ENCODE peak calls at places on chromosomes 5 and 9, in five cellular contexts. G is RWPE1, J is IMR-90, N is tibial artery, A is HFFc6. D is an unnamed sample.

GRCh38 chr9:10612649-10613398 is at the start of gene PTPRD:
- DNase-seq in G (peak; percentile 62), J (peak; percentile 5), N (no peak), A (no peak), D (peak; percentile 44)

GRCh38 chr9:118570076-118570475 is 799.2 kb downstream of the BRINP1 start:
- DNase-seq in G (no peak), J (no peak), N (no peak), A (no peak), D (no peak)

GRCh38 chr5:158119852-158120708 is 261.1 kb upstream of the CLINT1 start:
- DNase-seq in G (no peak), J (peak; percentile 13), N (no peak), A (no peak), D (no peak)

GRCh38 chr9:97958812-97959511 is 21.0 kb upstream of the HEMGN start:
- DNase-seq in G (no peak), J (peak; percentile 93), N (no peak), A (peak; percentile 15), D (no peak)

GRCh38 chr9:34592895-34593601 is 3.5 kb upstream of the CNTFR start:
- DNase-seq in G (no peak), J (no peak), N (peak; percentile 85), A (no peak), D (no peak)

GRCh38 chr5:14581333-14581890 is at the start of gene OTULINL:
- DNase-seq in G (peak; percentile 97), J (peak; percentile 47), N (peak; percentile 80), A (peak; percentile 57), D (peak; percentile 90)

GRCh38 chr5:157575096-157575872 is at the start of gene ADAM19:
- DNase-seq in G (peak; percentile 51), J (peak; percentile 53), N (peak; percentile 66), A (peak; percentile 57), D (peak; percentile 68)

GRCh38 chr5:140355551-140355950 is 4.4 kb upstream of the SLC4A9 start:
- DNase-seq in G (no peak), J (no peak), N (no peak), A (no peak), D (no peak)

GRCh38 chr5:110109685-110110084 is 420.0 kb downstream of the MAN2A1 start:
- DNase-seq in G (no peak), J (no peak), N (no peak), A (no peak), D (no peak)

GRCh38 chr9:101030022-101030391 is 1.5 kb downstream of the PLPPR1 start:
- DNase-seq in G (no peak), J (no peak), N (no peak), A (no peak), D (no peak)

GRCh38 chr5:3127423-3127911 is 376.0 kb upstream of the IRX2 start:
- DNase-seq in G (no peak), J (no peak), N (no peak), A (no peak), D (no peak)

GRCh38 chr5:67983251-67983941 is 232.2 kb upstream of the PIK3R1 start:
- DNase-seq in G (peak; percentile 48), J (peak; percentile 72), N (no peak), A (peak; percentile 93), D (no peak)

GRCh38 chr5:98517559-98517958 is 255.9 kb upstream of the RGMB start:
- DNase-seq in G (no peak), J (no peak), N (no peak), A (no peak), D (no peak)

GRCh38 chr5:140027807-140028206 is 15.3 kb downstream of the NRG2 start:
- DNase-seq in G (no peak), J (no peak), N (no peak), A (no peak), D (no peak)

GRCh38 chr9:126343271-126343700 is 16.7 kb downstream of the MVB12B start:
- DNase-seq in G (no peak), J (no peak), N (no peak), A (no peak), D (no peak)

GRCh38 chr9:114852050-114852594 is 46.3 kb upstream of the TNFSF15 start:
- DNase-seq in G (no peak), J (peak; percentile 64), N (no peak), A (no peak), D (no peak)

GRCh38 chr5:154756203-154756870 is 1.2 kb downstream of the LARP1 start:
- DNase-seq in G (peak; percentile 34), J (no peak), N (peak; percentile 33), A (no peak), D (no peak)

GRCh38 chr5:76622973-76623596 is at the start of gene F2RL2:
- DNase-seq in G (peak; percentile 71), J (peak; percentile 93), N (no peak), A (peak; percentile 82), D (no peak)

GRCh38 chr5:174177531-174177930 is 132.0 kb downstream of the NSG2 start:
- DNase-seq in G (no peak), J (no peak), N (no peak), A (no peak), D (no peak)

GRCh38 chr9:135905380-135906282 is 1.7 kb downstream of the CAMSAP1 start:
- DNase-seq in G (peak; percentile 76), J (peak; percentile 38), N (no peak), A (no peak), D (no peak)

GRCh38 chr5:56123531-56124243 is 109.4 kb downstream of the ANKRD55 start:
- DNase-seq in G (peak; percentile 93), J (peak; percentile 100), N (peak; percentile 37), A (peak; percentile 97), D (no peak)

GRCh38 chr5:37918420-37918819 is 78.6 kb upstream of the GDNF start:
- DNase-seq in G (no peak), J (peak; percentile 33), N (no peak), A (no peak), D (no peak)

GRCh38 chr5:66306105-66306843 is 162.2 kb downstream of the SREK1 start:
- DNase-seq in G (peak; percentile 86), J (peak; percentile 63), N (peak; percentile 52), A (peak; percentile 62), D (no peak)

GRCh38 chr5:154508114-154508513 is 30.1 kb upstream of the HAND1 start:
- DNase-seq in G (no peak), J (no peak), N (no peak), A (no peak), D (no peak)

GRCh38 chr5:135306557-135306956 is 92.5 kb downstream of the MACROH2A1 start:
- DNase-seq in G (no peak), J (no peak), N (no peak), A (no peak), D (no peak)

GRCh38 chr5:100643473-100643872 is 108.3 kb downstream of the FAM174A start:
- DNase-seq in G (no peak), J (no peak), N (no peak), A (no peak), D (no peak)

GRCh38 chr5:171415115-171415730 is 4.2 kb upstream of the FGF18 start:
- DNase-seq in G (peak; percentile 55), J (peak; percentile 63), N (no peak), A (no peak), D (no peak)

GRCh38 chr9:75087279-75087823 is 604 bp downstream of the NMRK1 start:
- DNase-seq in G (peak; percentile 45), J (peak; percentile 31), N (no peak), A (peak; percentile 56), D (no peak)

GRCh38 chr5:17213938-17214337 is 3.5 kb upstream of the BASP1 start:
- DNase-seq in G (no peak), J (no peak), N (no peak), A (no peak), D (no peak)

GRCh38 chr5:1005904-1006655 is 2.5 kb upstream of the NKD2 start:
- DNase-seq in G (no peak), J (no peak), N (peak; percentile 11), A (no peak), D (peak; percentile 32)

GRCh38 chr5:1003296-1003937 is 5.2 kb upstream of the NKD2 start:
- DNase-seq in G (peak; percentile 89), J (no peak), N (peak; percentile 16), A (no peak), D (peak; percentile 49)

GRCh38 chr5:1005362-1005851 is 3.2 kb upstream of the NKD2 start:
- DNase-seq in G (no peak), J (no peak), N (peak; percentile 16), A (no peak), D (no peak)

GRCh38 chr5:1006656-1007071 is 1.9 kb upstream of the NKD2 start:
- DNase-seq in G (no peak), J (no peak), N (peak; percentile 11), A (no peak), D (peak; percentile 36)

GRCh38 chr5:1004598-1005361 is 3.8 kb upstream of the NKD2 start:
- DNase-seq in G (no peak), J (peak; percentile 16), N (peak; percentile 52), A (no peak), D (peak; percentile 45)
- TF ChIP-seq CTCF in G (peak; percentile 86), J (peak; percentile 36), N (no peak), A (peak; percentile 41), D (no peak)

DNA sequence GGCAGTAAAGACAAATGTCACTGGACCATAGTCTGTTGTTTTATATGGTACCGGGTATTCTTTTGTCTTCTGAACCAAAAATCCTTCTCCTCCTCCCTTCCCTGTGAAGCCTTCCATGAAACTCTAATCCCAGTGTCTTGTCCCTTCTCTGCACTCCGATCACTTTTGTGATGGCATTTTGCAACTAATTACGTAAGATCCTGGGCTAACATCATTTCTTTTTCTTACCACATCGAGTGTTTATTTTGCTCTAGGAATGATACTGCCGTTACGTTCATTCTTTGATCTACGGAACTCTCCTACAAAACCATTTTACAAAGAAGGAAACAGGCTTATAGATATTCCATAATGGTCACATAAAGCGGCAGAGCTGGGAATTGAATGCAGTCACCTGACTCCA is 33.7 kb downstream of the SNX18 start:
- DNase-seq in G (no peak), J (no peak), N (no peak), A (no peak), D (no peak)
- TF ChIP-seq CTCF in G (no peak), J (no peak), N (no peak), A (no peak), D (no peak)

GRCh38 chr5:168598639-168599038 is 19.5 kb upstream of the PANK3 start:
- DNase-seq in G (no peak), J (no peak), N (no peak), A (no peak), D (no peak)

GRCh38 chr5:168601972-168602371 is 22.8 kb upstream of the PANK3 start:
- DNase-seq in G (no peak), J (no peak), N (no peak), A (no peak), D (no peak)

GRCh38 chr5:168600409-168600808 is 21.2 kb upstream of the PANK3 start:
- DNase-seq in G (no peak), J (no peak), N (no peak), A (no peak), D (no peak)

GRCh38 chr5:168592014-168592368 is 12.8 kb upstream of the PANK3 start:
- DNase-seq in G (no peak), J (peak; percentile 35), N (no peak), A (peak; percentile 15), D (no peak)

DNA sequence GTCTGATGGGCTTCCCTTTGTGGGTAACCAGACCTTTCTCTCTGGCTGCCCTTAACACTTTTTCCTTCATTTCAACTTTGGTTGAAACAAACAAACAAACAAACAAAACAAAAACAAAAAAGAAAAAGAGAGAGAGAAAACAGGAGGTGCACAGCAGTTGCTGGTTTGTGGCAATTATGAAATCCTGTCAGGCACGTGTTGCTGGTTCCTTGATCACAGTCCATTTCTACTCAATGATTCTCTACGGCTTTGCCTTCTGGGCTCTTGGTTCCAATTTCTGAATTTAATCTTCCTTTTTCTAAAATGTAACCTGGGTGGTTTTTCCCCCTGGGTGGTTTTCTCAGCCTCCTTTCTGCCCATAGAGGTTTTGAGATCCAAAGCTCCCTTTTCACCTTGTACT is 17.8 kb upstream of the PANK3 start:
- DNase-seq in G (no peak), J (no peak), N (no peak), A (no peak), D (no peak)
- TF ChIP-seq CTCF in G (no peak), J (no peak), N (no peak), A (no peak), D (no peak)

GRCh38 chr5:107831612-107832395 is 161.1 kb upstream of the EFNA5 start:
- DNase-seq in G (no peak), J (peak; percentile 85), N (no peak), A (no peak), D (no peak)
- TF ChIP-seq CTCF in G (no peak), J (no peak), N (no peak), A (no peak), D (no peak)